ENCODE peak calls at places on chromosomes 16 and 17, in ten cellular contexts. F, X, Y, I, G, B, S, E, W and U are unnamed samples.

GRCh38 chr16:5056347-5056746 is 9.4 kb downstream of the C16orf89 start:
- DNase-seq in F (peak), X (no peak), Y (no peak), I (no peak), G (no peak), B (no peak), S (no peak), E (no peak), W (peak), U (peak)

GRCh38 chr16:50627419-50627818 is 53.7 kb downstream of the SNX20 start:
- DNase-seq in F (peak), X (no peak), Y (peak), I (no peak), G (no peak), B (peak), S (no peak), E (no peak), W (no peak), U (peak)

GRCh38 chr16:62540496-62540895 is 504.3 kb upstream of the CDH8 start:
- DNase-seq in F (no peak), X (no peak), Y (no peak), I (no peak), G (no peak), B (no peak), S (no peak), E (no peak), W (no peak), U (no peak)

GRCh38 chr16:20111143-20111542 is 37.5 kb upstream of the GPR139 start:
- DNase-seq in F (no peak), X (no peak), Y (no peak), I (no peak), G (no peak), B (no peak), S (no peak), E (no peak), W (no peak), U (no peak)

GRCh38 chr16:4392382-4393242 is 21.0 kb downstream of the VASN start:
- DNase-seq in F (peak), X (peak), Y (no peak), I (peak), G (peak), B (no peak), S (no peak), E (no peak), W (no peak), U (peak)

GRCh38 chr16:81500833-81501521 is 56.4 kb downstream of the CMIP start:
- DNase-seq in F (no peak), X (peak), Y (no peak), I (no peak), G (peak), B (no peak), S (peak), E (no peak), W (no peak), U (no peak)

GRCh38 chr17:72588561-72588960 is 467.7 kb downstream of the SOX9 start:
- DNase-seq in F (no peak), X (no peak), Y (no peak), I (no peak), G (no peak), B (no peak), S (no peak), E (no peak), W (no peak), U (peak)

GRCh38 chr16:87648236-87648635 is 45.9 kb downstream of the JPH3 start:
- DNase-seq in F (no peak), X (no peak), Y (no peak), I (no peak), G (no peak), B (no peak), S (no peak), E (no peak), W (no peak), U (no peak)

GRCh38 chr16:20928774-20929411 is 28.3 kb downstream of the LYRM1 start:
- DNase-seq in F (no peak), X (no peak), Y (no peak), I (no peak), G (no peak), B (no peak), S (no peak), E (no peak), W (no peak), U (no peak)

GRCh38 chr17:17055286-17056166 is 13.3 kb downstream of the MPRIP start:
- DNase-seq in F (peak), X (no peak), Y (no peak), I (no peak), G (no peak), B (peak), S (no peak), E (no peak), W (peak), U (no peak)

GRCh38 chr17:323181-323580 is 29.4 kb downstream of the RPH3AL start:
- DNase-seq in F (no peak), X (no peak), Y (no peak), I (no peak), G (no peak), B (no peak), S (peak), E (no peak), W (no peak), U (no peak)

GRCh38 chr17:51103050-51103449 is 17.6 kb downstream of the SPAG9 start:
- DNase-seq in F (no peak), X (no peak), Y (no peak), I (no peak), G (no peak), B (no peak), S (no peak), E (no peak), W (no peak), U (no peak)

GRCh38 chr17:1906622-1907021 is 76.8 kb downstream of the RPA1 start:
- DNase-seq in F (no peak), X (no peak), Y (no peak), I (no peak), G (no peak), B (no peak), S (peak), E (no peak), W (no peak), U (no peak)

GRCh38 chr17:49815761-49816281 is 27.3 kb downstream of the KAT7 start:
- DNase-seq in F (no peak), X (no peak), Y (no peak), I (peak), G (no peak), B (no peak), S (no peak), E (no peak), W (no peak), U (no peak)

GRCh38 chr17:15463363-15463762 is 4.1 kb downstream of the CDRT4 start:
- DNase-seq in F (peak), X (peak), Y (no peak), I (no peak), G (peak), B (no peak), S (no peak), E (no peak), W (peak), U (peak)

GRCh38 chr17:42266918-42267766 is 9.0 kb downstream of the STAT5B start:
- DNase-seq in F (no peak), X (no peak), Y (no peak), I (no peak), G (peak), B (no peak), S (no peak), E (no peak), W (peak), U (peak)

GRCh38 chr16:70407811-70408274 is 31.1 kb downstream of the ST3GAL2 start:
- DNase-seq in F (no peak), X (no peak), Y (no peak), I (no peak), G (no peak), B (no peak), S (no peak), E (no peak), W (no peak), U (no peak)

GRCh38 chr17:80195671-80196529 is 24.2 kb downstream of the SGSH start:
- DNase-seq in F (no peak), X (no peak), Y (no peak), I (no peak), G (no peak), B (peak), S (no peak), E (no peak), W (no peak), U (peak)

GRCh38 chr16:5041604-5042133 is 7.9 kb upstream of the NAGPA start:
- DNase-seq in F (no peak), X (no peak), Y (no peak), I (no peak), G (peak), B (no peak), S (peak), E (no peak), W (no peak), U (no peak)

GRCh38 chr17:56815711-56816110 is 18.0 kb downstream of the C17orf67 start:
- DNase-seq in F (no peak), X (no peak), Y (no peak), I (no peak), G (peak), B (no peak), S (no peak), E (no peak), W (no peak), U (no peak)

GRCh38 chr17:52378860-52379259 is 220.3 kb upstream of the CA10 start:
- DNase-seq in F (no peak), X (no peak), Y (no peak), I (no peak), G (no peak), B (no peak), S (no peak), E (no peak), W (no peak), U (no peak)

GRCh38 chr17:31548709-31549108 is 157.2 kb downstream of the RAB11FIP4 start:
- DNase-seq in F (no peak), X (no peak), Y (no peak), I (no peak), G (no peak), B (no peak), S (no peak), E (no peak), W (no peak), U (no peak)

GRCh38 chr16:15642557-15643452 is at the start of gene MARF1:
- DNase-seq in F (peak), X (peak), Y (peak), I (peak), G (peak), B (peak), S (peak), E (peak), W (peak), U (peak)

GRCh38 chr16:81996664-81997529 is 14.4 kb downstream of the SDR42E1 start:
- DNase-seq in F (no peak), X (no peak), Y (no peak), I (no peak), G (peak), B (no peak), S (no peak), E (no peak), W (peak), U (no peak)

GRCh38 chr17:78966123-78966813 is 13.5 kb downstream of the LGALS3BP start:
- DNase-seq in F (no peak), X (no peak), Y (no peak), I (no peak), G (no peak), B (no peak), S (no peak), E (no peak), W (no peak), U (no peak)

GRCh38 chr17:60525624-60526514 is at the start of gene APPBP2:
- DNase-seq in F (peak), X (peak), Y (peak), I (peak), G (peak), B (peak), S (peak), E (peak), W (peak), U (peak)
- TF ChIP-seq POLR2A in F (peak), X (peak), Y (no peak), I (peak), G (peak), B (peak), S (peak), E (peak), W (peak), U (peak)

DNA sequence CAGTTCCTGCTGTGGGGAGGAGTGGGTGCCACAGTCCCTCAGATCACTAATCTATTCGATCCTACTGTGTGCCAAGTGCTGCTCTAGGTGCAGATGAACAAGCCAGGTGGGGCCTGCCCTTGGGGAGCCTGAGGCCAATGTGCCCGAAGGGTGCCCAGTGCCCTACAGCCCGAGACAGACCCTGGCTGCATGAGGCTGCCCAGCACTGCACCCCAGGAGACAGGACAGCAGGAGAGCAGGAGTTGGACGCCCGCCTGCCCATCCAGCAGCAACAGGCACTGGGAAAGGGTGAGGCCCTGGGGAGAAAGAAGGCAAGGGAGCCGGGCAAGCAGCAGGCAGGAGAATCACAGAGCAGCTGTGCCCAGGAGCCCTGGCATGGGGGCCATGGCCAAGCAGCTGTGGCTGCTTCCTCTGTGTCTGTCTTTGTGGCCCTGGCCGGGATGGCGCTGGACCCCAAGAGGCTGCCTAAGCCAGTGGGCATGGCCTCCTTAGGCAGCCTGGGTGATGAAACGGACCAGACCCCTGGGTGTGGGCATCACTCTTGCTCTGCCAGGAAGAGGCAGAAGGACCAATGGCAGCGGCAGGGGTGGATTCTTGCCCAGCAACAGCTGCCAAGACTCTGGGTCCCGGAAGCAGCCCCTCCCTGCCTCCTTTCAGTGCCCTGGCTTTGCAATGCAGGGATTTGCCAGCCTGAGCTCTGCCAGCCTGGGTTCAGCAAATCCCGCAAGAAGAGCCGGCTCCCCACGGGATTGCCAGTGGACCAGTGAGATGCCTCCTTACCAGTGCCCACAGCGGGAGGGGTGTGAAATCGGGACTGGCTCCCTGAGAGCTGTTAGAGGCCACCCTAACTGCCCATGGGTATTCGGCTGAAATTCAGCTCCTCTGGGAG is 179.6 kb upstream of the TNRC6C start:
- DNase-seq in F (peak), X (peak), Y (no peak), I (no peak), G (no peak), B (no peak), S (no peak), E (no peak), W (peak), U (no peak)
- TF ChIP-seq POLR2A in F (no peak), X (no peak), Y (no peak), I (no peak), G (no peak), B (no peak), S (no peak), E (no peak), W (no peak), U (no peak)

GRCh38 chr17:36034127-36034526 is 16.4 kb upstream of the CCL23 start:
- DNase-seq in F (no peak), X (no peak), Y (no peak), I (no peak), G (no peak), B (no peak), S (no peak), E (no peak), W (no peak), U (no peak)
- TF ChIP-seq POLR2A in F (no peak), X (no peak), Y (no peak), I (no peak), G (no peak), B (no peak), S (no peak), E (no peak), W (no peak), U (no peak)

DNA sequence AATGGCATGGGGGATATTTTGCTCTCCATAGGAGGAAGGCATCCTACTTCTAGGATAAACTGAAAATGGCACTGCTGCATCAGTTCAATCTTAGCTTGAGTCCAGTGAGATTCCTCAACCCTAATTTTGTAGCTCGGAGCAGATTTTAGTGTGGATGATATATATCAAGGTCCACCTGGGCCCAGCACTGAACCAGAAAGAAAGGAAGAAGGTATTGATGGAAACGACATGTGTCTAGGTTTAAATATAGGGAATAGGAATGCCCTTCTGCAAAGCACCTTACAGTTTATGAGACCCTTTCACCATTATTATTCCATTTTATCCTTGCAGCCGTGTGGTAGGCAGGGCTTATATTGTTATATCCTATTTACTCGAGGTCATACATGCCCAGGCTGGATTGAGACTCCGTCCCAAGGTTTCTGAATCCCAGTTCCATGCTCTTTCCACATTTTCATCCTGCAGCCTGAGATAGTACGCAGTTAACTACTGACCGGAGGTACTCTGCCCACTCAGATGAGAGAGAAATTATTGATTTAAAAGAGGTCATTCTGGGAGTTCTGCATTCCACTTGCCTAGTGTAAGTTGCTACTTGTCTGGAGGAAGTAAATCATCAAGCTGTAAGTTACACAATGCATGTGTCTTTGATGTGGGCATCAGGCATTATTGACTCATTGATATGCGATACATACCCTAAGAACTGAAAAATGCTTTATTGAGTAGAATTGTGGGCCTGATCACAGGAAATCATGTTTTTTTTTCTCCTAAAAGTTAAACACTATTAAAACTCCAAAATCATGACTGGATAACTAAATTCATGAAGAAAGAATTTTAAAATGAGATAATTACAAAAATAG is 10.1 kb downstream of the KRT39 start:
- DNase-seq in F (no peak), X (no peak), Y (no peak), I (no peak), G (peak), B (no peak), S (no peak), E (no peak), W (peak), U (no peak)
- TF ChIP-seq POLR2A in F (no peak), X (no peak), Y (no peak), I (no peak), G (no peak), B (no peak), S (no peak), E (no peak), W (no peak), U (no peak)

GRCh38 chr16:23823475-23824407 is 12.0 kb upstream of the PRKCB start:
- DNase-seq in F (no peak), X (no peak), Y (no peak), I (no peak), G (no peak), B (no peak), S (no peak), E (no peak), W (no peak), U (no peak)

GRCh38 chr16:23827245-23827543 is 8.6 kb upstream of the PRKCB start:
- DNase-seq in F (no peak), X (no peak), Y (no peak), I (no peak), G (no peak), B (no peak), S (no peak), E (no peak), W (no peak), U (no peak)

GRCh38 chr16:23829454-23829853 is 6.3 kb upstream of the PRKCB start:
- DNase-seq in F (no peak), X (no peak), Y (no peak), I (no peak), G (no peak), B (no peak), S (no peak), E (no peak), W (no peak), U (no peak)

GRCh38 chr16:23824909-23825308 is 10.9 kb upstream of the PRKCB start:
- DNase-seq in F (no peak), X (no peak), Y (no peak), I (no peak), G (no peak), B (no peak), S (no peak), E (no peak), W (no peak), U (no peak)

GRCh38 chr16:23826528-23827244 is 9.1 kb upstream of the PRKCB start:
- DNase-seq in F (no peak), X (no peak), Y (peak), I (no peak), G (no peak), B (no peak), S (no peak), E (no peak), W (peak), U (no peak)
- TF ChIP-seq POLR2A in F (no peak), X (no peak), Y (no peak), I (no peak), G (no peak), B (no peak), S (no peak), E (no peak), W (no peak), U (no peak)